ENCODE peak calls at places on chromosomes 12 and 14, in four cellular contexts. D, V, K and H are unnamed samples. For H3K4me1, the result is how much of the 10 kb centered on the place peaks cover.

GRCh38 chr14:105184461-105184860 is 3.3 kb upstream of the NUDT14 start:
- DNase-seq in D (no peak), V (no peak), K (no peak), H (no peak)

GRCh38 chr12:69534389-69534822 is 50.9 kb upstream of the CCT2 start:
- DNase-seq in V (peak), K (peak), D (peak), H (peak)

GRCh38 chr12:111227476-111228420 is 141.1 kb downstream of the PHETA1 start:
- DNase-seq in D (no peak), K (no peak), V (no peak), H (no peak)

GRCh38 chr14:38419579-38419978 is 163.7 kb upstream of the CLEC14A start:
- DNase-seq in D (peak), V (peak), K (no peak), H (no peak)

GRCh38 chr12:65665817-65666216 is 158.5 kb upstream of the HMGA2 start:
- DNase-seq in K (no peak), V (no peak), D (no peak), H (no peak)

GRCh38 chr12:17778242-17778641 is 311.8 kb downstream of the RERGL start:
- DNase-seq in V (no peak), D (no peak), K (no peak), H (no peak)

GRCh38 chr12:100077367-100077766 is 65.3 kb downstream of the BLTP3B start:
- DNase-seq in D (no peak), V (no peak), K (no peak), H (peak)

GRCh38 chr12:84247931-84248330 is 664.7 kb downstream of the SLC6A15 start:
- DNase-seq in V (no peak), D (no peak), K (no peak), H (no peak)

GRCh38 chr12:121240484-121241202 is 30.7 kb downstream of the P2RX4 start:
- DNase-seq in K (no peak), D (no peak), V (peak), H (peak)

GRCh38 chr12:116647802-116648201 is 88.6 kb downstream of the MAP1LC3B2 start:
- DNase-seq in K (no peak), V (no peak), D (no peak), H (no peak)

GRCh38 chr12:14289596-14289995 is 75.9 kb upstream of the ATF7IP start:
- DNase-seq in V (no peak), K (no peak), D (no peak), H (no peak)

GRCh38 chr14:67557656-67558055 is 24.6 kb downstream of the PLEKHH1 start:
- DNase-seq in V (no peak), D (no peak), K (no peak), H (no peak)

GRCh38 chr14:101708853-101709532 is 52.5 kb upstream of the PPP2R5C start:
- DNase-seq in D (no peak), K (no peak), V (no peak), H (no peak)

GRCh38 chr14:90489916-90490726 is 93.3 kb downstream of the CALM1 start:
- DNase-seq in D (no peak), V (no peak), K (peak), H (peak)

GRCh38 chr14:90194706-90195105 is 61.6 kb upstream of the PSMC1 start:
- DNase-seq in K (no peak), D (no peak), V (no peak), H (no peak)

GRCh38 chr14:99522025-99522401 is 40.8 kb downstream of the CCNK start:
- DNase-seq in K (no peak), D (no peak), V (no peak), H (no peak)

GRCh38 chr12:29316772-29317171 is 64.2 kb downstream of the ERGIC2 start:
- DNase-seq in V (peak), D (no peak), K (peak), H (no peak)

GRCh38 chr14:91331761-91332447 is 85.7 kb downstream of the CCDC88C start:
- DNase-seq in V (no peak), K (no peak), D (no peak), H (no peak)

GRCh38 chr14:54893151-54893760 is 9.4 kb downstream of the GCH1 start:
- DNase-seq in K (peak), V (peak), D (no peak), H (peak)

GRCh38 chr12:128807161-128807724 is 16.5 kb downstream of the SLC15A4 start:
- DNase-seq in V (no peak), D (no peak), K (no peak), H (no peak)

GRCh38 chr12:64680235-64680634 is 69.9 kb downstream of the RASSF3 start:
- DNase-seq in D (no peak), K (no peak), V (no peak), H (no peak)

GRCh38 chr12:104381721-104382480 is 74.8 kb upstream of the CHST11 start:
- DNase-seq in V (peak), K (peak), D (peak), H (peak)

GRCh38 chr12:132861558-132861957 is 25.8 kb downstream of the CHFR start:
- DNase-seq in D (no peak), V (no peak), K (no peak), H (no peak)

GRCh38 chr12:91098942-91099341 is 12.4 kb downstream of the LUM start:
- DNase-seq in D (no peak), K (peak), V (no peak), H (peak)

GRCh38 chr12:53352331-53353258 is 16.4 kb upstream of the SP7 start:
- DNase-seq in K (peak), V (peak), D (peak), H (peak)

GRCh38 chr12:55716582-55717396 is 943 bp downstream of the BLOC1S1 start:
- DNase-seq in K (no peak), V (peak), D (no peak), H (peak)

GRCh38 chr12:55718020-55718419 is 2.2 kb upstream of the RDH5 start:
- DNase-seq in V (peak), D (no peak), K (no peak), H (no peak)

GRCh38 chr12:55717397-55718007 is 1.7 kb downstream of the BLOC1S1 start:
- DNase-seq in V (no peak), D (no peak), K (peak), H (peak)

GRCh38 chr12:55715169-55715764 is 579 bp upstream of the BLOC1S1 start:
- DNase-seq in V (no peak), K (no peak), D (no peak), H (peak)

GRCh38 chr12:55715833-55716581 is at the start of gene BLOC1S1:
- DNase-seq in K (peak), V (peak), D (peak), H (peak)
- H3K4me1 ChIP-seq in K (under half), V (under half), D (under half), H (half or more)

DNA sequence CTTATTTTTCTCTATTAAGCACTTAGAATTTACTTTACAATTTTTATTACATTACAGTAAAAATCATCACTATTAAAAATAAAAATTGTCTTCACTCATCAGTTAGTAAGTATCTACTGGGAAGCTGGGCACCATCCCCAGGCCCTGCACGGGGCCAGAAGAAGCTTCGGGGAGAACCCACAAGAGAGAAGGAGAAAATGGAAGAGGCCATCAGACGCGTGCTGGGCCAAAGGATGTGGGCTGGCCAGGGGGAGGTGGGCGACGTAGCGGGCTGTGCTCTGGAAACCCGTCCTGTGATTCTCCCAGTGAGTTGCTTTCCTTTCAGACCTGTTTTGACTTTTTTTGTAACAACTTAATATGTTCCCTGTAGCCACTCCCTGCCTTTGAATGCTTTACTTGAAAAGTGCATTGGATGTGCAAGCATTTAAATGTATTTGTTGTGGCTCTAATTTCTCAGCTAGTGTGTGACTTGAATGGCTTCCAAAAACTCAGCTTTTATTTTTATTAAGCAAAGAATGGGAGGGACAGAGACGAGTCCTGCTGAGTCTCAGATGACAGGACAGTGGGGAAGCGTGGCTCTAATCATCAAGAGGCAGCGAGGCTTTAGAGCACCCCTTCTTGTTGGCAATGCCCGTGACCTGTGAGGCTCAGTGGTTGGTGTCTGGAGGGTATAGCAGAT is 38.9 kb downstream of the SYNE3 start:
- DNase-seq in D (no peak), K (no peak), V (no peak), H (no peak)
- H3K9ac ChIP-seq in D (no peak), K (no peak), V (no peak), H (no peak)

DNA sequence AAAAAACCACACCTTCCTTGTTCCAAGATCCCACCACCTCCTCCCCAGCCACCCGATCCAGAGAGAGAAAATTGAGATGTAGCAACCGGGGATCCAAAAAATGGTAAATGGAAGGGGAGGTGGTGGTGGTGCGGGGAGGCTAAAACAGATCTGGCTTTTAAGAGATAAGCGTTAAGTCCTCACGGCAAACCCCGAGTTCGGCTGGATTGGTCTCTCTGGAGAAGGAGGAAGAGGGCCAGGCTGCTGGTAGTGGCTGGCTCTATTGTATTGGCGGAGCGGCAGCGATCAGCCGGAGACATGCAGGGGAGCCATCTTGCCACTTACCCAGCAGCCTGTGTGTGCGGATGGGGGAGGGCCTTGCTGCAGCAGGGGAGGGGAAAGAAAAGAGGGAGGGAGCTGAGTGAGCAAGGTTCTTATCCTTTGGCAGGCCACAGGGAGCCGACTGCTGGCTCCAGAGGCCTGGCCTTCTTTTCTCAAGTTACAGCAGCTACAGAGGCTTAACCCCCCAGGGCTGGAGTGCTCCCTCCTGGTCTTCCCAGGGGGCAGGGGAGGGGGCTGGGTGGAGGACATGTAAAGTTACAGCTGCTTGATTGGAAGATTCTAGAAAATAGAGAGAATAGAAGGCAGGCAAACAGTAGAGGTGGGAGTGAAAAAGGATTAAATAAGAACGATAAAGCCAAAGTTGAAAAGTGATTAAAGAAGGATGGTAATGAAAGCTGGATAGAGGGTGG is 14.1 kb upstream of the CDH24 start:
- DNase-seq in D (peak), K (peak), V (peak), H (peak)
- H2AFZ ChIP-seq in D (peak), K (peak), V (no peak), H (no peak)

GRCh38 chr14:76919811-76920571 is 93.8 kb downstream of the LRRC74A start:
- DNase-seq in D (no peak), V (no peak), K (peak), H (peak)
- H3K4me1 ChIP-seq in D (half or more), V (half or more), K (half or more), H (under half)

DNA sequence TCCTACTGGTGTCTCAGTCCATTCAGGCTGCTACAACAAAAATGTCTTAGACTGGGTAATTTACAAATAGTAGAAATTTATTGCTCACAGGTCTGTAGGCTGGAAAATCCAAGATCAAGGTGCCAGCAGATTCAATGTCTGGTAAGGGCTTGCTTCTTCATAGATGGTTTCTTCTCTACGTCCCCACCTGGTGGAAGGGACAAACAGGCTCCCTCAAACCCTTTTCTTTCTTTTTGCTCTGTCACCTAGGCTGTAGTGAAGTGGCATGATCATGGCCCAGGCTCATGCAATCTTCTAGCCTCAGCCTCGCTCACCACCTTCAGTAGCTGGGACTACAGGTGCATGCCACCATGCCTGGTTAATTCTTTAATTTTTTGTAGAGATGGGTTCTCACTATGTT is 106.8 kb upstream of the RPH3A start:
- DNase-seq in D (no peak), K (no peak), V (no peak), H (no peak)
- H3K9ac ChIP-seq in D (no peak), K (no peak), V (no peak), H (no peak)

GRCh38 chr14:69582829-69583228 is 8.2 kb upstream of the CCDC177 start:
- DNase-seq in K (no peak), D (no peak), V (no peak), H (no peak)

GRCh38 chr14:69579476-69579875 is 4.8 kb upstream of the CCDC177 start:
- DNase-seq in V (no peak), K (no peak), D (no peak), H (no peak)

GRCh38 chr14:69582207-69582606 is 7.5 kb upstream of the CCDC177 start:
- DNase-seq in D (no peak), K (peak), V (no peak), H (peak)

GRCh38 chr14:69581316-69581935 is 6.8 kb upstream of the CCDC177 start:
- DNase-seq in K (no peak), V (no peak), D (no peak), H (no peak)

GRCh38 chr14:69580009-69580577 is 5.4 kb upstream of the CCDC177 start:
- DNase-seq in D (no peak), K (peak), V (peak), H (peak)
- H2AFZ ChIP-seq in D (peak), K (peak), V (no peak), H (no peak)

GRCh38 chr14:75543786-75544185 is 21.5 kb downstream of the BATF start:
- DNase-seq in D (no peak), K (no peak), V (no peak), H (no peak)
- H3K4me1 ChIP-seq in D (under half), K (under half), V (under half), H (under half)

DNA sequence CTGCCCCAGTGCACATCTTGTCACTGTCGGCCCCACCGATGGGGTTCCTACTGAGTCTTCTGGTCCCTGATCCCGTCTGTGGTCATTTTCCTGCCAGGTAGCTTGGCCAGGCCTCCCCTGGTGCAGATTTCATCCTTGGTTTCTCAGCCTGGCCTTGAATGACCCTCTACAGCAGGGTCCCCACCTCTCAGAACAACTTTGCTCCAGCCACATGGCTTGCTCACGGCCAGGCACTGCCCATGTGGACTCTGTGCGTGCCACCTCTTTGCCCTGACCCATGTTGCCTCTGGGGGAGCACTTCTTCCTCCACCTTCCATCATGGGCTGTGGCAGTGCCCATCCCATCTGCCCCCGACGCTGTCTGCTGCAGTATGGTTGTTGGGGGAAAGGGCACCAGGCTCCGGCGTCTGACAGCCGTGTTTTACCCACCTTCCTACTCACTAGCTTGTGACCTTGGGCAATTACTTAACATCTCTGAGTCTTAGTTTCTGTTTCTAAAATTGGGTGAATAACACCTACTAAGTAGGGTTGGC is 2.0 kb upstream of the PTPN6 start:
- DNase-seq in K (no peak), V (no peak), D (no peak), H (no peak)
- H3K9ac ChIP-seq in K (no peak), V (no peak), D (no peak), H (no peak)